ENCODE peak calls at places on chromosomes 1 and 21, in four cellular contexts. P, G, A and I are unnamed samples. For H3K36me3, the result is how much of the 10 kb centered on the place peaks cover.

GRCh38 chr1:84619383-84620093 is 45.3 kb upstream of the CTBS start:
- DNase-seq in A (peak), P (peak), G (no peak), I (no peak)

GRCh38 chr1:96416690-96417444 is 304.7 kb upstream of the PTBP2 start:
- DNase-seq in P (no peak), G (no peak), A (no peak), I (no peak)

GRCh38 chr1:224205438-224205840 is 22.4 kb downstream of the DEGS1 start:
- DNase-seq in A (peak), G (no peak), P (peak), I (no peak)

GRCh38 chr1:77686784-77687518 is 4.5 kb upstream of the ZZZ3 start:
- DNase-seq in G (peak), A (peak), P (no peak), I (peak)

GRCh38 chr21:46661211-46661625 is 25.7 kb downstream of the PRMT2 start:
- DNase-seq in G (peak), P (peak), A (peak), I (peak)

GRCh38 chr1:229843627-229844238 is 217.7 kb downstream of the URB2 start:
- DNase-seq in G (no peak), P (peak), A (peak), I (no peak)

GRCh38 chr1:183379951-183380350 is 38.2 kb downstream of the NMNAT2 start:
- DNase-seq in A (no peak), P (no peak), G (no peak), I (no peak)

GRCh38 chr1:7549277-7549676 is 221.8 kb upstream of the VAMP3 start:
- DNase-seq in G (peak), A (peak), P (peak), I (no peak)

GRCh38 chr1:76433528-76433927 is 359.0 kb downstream of the ST6GALNAC3 start:
- DNase-seq in A (no peak), P (peak), G (no peak), I (no peak)

GRCh38 chr1:203361843-203362524 is 11.1 kb upstream of the FMOD start:
- DNase-seq in P (peak), A (peak), G (peak), I (no peak)

GRCh38 chr1:217919683-217920502 is 288.7 kb downstream of the SPATA17 start:
- DNase-seq in P (no peak), A (no peak), G (no peak), I (peak)

GRCh38 chr1:99441234-99442095 is 177.2 kb downstream of the PLPPR4 start:
- DNase-seq in A (peak), P (peak), G (no peak), I (no peak)

GRCh38 chr1:53086504-53087070 is 24.6 kb downstream of the PODN start:
- DNase-seq in P (no peak), G (no peak), A (no peak), I (no peak)

GRCh38 chr1:162327791-162328165 is 48.9 kb downstream of the SPATA46 start:
- DNase-seq in G (no peak), P (no peak), A (no peak), I (no peak)

GRCh38 chr1:205800973-205801703 is 11.9 kb downstream of the SLC41A1 start:
- DNase-seq in A (no peak), G (no peak), P (no peak), I (no peak)

GRCh38 chr1:201591348-201591747 is 52.4 kb downstream of the NAV1 start:
- DNase-seq in A (no peak), P (no peak), G (peak), I (no peak)

GRCh38 chr1:2215909-2216766 is 12.0 kb upstream of the SKI start:
- DNase-seq in G (no peak), P (no peak), A (no peak), I (no peak)

GRCh38 chr21:37463083-37463780 is 96.7 kb downstream of the DYRK1A start:
- DNase-seq in P (peak), A (peak), G (no peak), I (peak)

GRCh38 chr1:56509713-56510641 is 69.4 kb downstream of the PLPP3 start:
- DNase-seq in G (no peak), P (no peak), A (peak), I (peak)

GRCh38 chr1:156122519-156123355 is 8.2 kb downstream of the LMNA start:
- DNase-seq in A (peak), G (peak), P (peak), I (peak)

GRCh38 chr1:55868026-55868425 is 652.9 kb upstream of the USP24 start:
- DNase-seq in P (peak), A (no peak), G (no peak), I (peak)

GRCh38 chr1:11417162-11417561 is 61.8 kb upstream of the DISP3 start:
- DNase-seq in A (no peak), P (no peak), G (no peak), I (no peak)

GRCh38 chr1:7454052-7454815 is 316.9 kb upstream of the VAMP3 start:
- DNase-seq in P (no peak), A (peak), G (no peak), I (peak)

GRCh38 chr1:217048104-217048707 is 325.0 kb upstream of the ESRRG start:
- DNase-seq in G (no peak), A (no peak), P (no peak), I (peak)

GRCh38 chr1:119260504-119260903 is 108.1 kb upstream of the HAO2 start:
- DNase-seq in P (no peak), A (no peak), G (no peak), I (no peak)

GRCh38 chr1:26349196-26349885 is 4.6 kb downstream of the CRYBG2 start:
- DNase-seq in G (no peak), P (peak), A (peak), I (no peak)

GRCh38 chr1:74772945-74773344 is 40.0 kb downstream of the TYW3 start:
- DNase-seq in A (no peak), P (no peak), G (no peak), I (no peak)

GRCh38 chr1:216833516-216833915 is 110.3 kb upstream of the ESRRG start:
- DNase-seq in A (no peak), P (no peak), G (no peak), I (no peak)

GRCh38 chr1:50968884-50969610 is 998 bp upstream of the CDKN2C start:
- DNase-seq in G (peak), P (peak), A (peak), I (peak)

GRCh38 chr1:48966583-48966982 is 189.9 kb upstream of the BEND5 start:
- DNase-seq in P (no peak), A (no peak), G (no peak), I (no peak)

GRCh38 chr1:230105754-230106625 is 39.0 kb downstream of the GALNT2 start:
- DNase-seq in A (peak), G (no peak), P (peak), I (no peak)

GRCh38 chr1:43348809-43349593 is 9.8 kb upstream of the CDC20 start:
- DNase-seq in G (peak), A (peak), P (peak), I (peak)

GRCh38 chr1:166062695-166063094 is 104.1 kb downstream of the FAM78B start:
- DNase-seq in G (no peak), P (no peak), A (no peak), I (no peak)

GRCh38 chr1:247360116-247360898 is 28.6 kb upstream of the ZNF496 start:
- DNase-seq in P (no peak), A (no peak), G (peak), I (no peak)

GRCh38 chr1:161258439-161259386 is at the start of gene PCP4L1:
- DNase-seq in G (peak), A (peak), P (peak), I (peak)

GRCh38 chr1:145849356-145850165 is 4.1 kb downstream of the NUDT17 start:
- DNase-seq in A (no peak), G (no peak), P (peak), I (peak)

GRCh38 chr21:45363921-45364463 is 41.0 kb upstream of the COL18A1 start:
- DNase-seq in A (peak), G (peak), P (peak), I (no peak)

GRCh38 chr1:109327285-109327684 is 20.5 kb upstream of the MYBPHL start:
- DNase-seq in G (no peak), A (no peak), P (no peak), I (no peak)

GRCh38 chr1:109335091-109335490 is 28.3 kb upstream of the MYBPHL start:
- DNase-seq in A (no peak), G (no peak), P (no peak), I (no peak)

DNA sequence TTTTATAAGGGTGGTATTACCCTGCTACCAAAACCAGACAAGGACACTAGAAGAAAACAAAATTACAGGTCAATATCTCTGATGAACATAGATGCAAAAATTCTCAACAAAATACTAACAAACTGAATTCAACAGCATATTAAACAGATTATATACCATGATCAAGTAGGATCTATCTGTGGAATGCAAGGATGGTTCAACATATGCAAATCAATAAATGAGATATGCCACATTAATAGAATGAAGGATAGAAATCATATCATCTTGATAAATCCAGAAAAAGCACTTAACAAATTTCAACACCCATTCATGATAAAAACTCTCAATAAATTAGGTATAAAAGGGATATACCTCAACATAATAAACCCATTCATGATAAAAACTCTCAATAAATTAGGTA is 24.3 kb upstream of the MYBPHL start:
- DNase-seq in P (no peak), A (no peak), G (no peak), I (no peak)
- H3K36me3 ChIP-seq in P (half or more), A (under half), G (half or more), I (under half)

DNA sequence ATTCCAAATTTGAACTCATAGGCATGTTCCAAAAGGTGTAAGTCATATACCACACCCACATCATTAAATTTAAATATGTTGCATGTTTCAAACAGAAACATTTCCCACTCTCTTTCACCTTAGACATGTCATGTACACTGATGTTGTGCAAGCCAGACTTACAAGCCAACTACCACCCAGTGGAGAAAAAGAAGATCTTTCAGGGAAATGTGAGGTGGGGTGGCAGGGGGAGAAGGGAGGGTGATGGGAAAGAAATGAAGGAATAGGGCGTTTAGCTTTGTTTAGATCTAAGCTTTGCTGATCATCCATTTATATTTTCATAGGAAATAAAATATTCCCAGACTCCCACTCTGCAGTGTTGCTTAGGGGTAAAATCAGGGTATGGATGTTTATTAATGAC is 1.6 kb downstream of the NEGR1 start:
- DNase-seq in G (no peak), A (no peak), P (no peak), I (no peak)
- H3K4me3 ChIP-seq in G (peak), A (no peak), P (peak), I (no peak)

GRCh38 chr1:23800396-23801337 is at the start of gene GALE:
- DNase-seq in A (peak), P (peak), G (peak), I (peak)
- TF ChIP-seq CTCF in A (no peak), P (peak), G (no peak), I (no peak)

DNA sequence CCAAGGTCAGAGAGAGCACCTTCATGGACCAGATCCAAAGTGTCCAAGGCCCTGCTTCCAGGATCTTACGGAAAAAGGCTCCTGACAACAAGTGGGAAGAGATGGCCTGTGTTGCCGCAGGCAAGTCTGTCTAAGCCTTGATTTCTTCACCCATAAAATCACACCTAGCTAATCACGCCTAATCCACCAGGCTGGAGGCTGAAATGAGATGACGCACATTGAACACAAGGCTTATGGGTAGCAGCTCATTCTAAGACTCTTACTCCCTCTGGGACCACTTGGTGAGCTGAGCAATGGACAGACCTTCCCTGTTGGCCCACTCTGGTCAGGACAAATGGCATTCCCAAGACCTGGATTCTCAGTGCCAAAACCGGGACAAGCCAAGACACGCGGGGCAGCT is 38.2 kb downstream of the GRIK3 start:
- DNase-seq in P (no peak), A (no peak), G (no peak), I (no peak)
- H3K36me3 ChIP-seq in P (under half), A (under half), G (under half), I (under half)